ENCODE peak calls at places on chromosomes 12 and 14, in nine cellular contexts. S is stomach, B is lung, C is heart left ventricle, G is psoas muscle, T is Caco-2, X is lower lobe of right lung, U is cardiac fibroblast, E is fibroblast of mammary gland. M is an unnamed sample.

GRCh38 chr14:104794099-104794498 is 1.4 kb downstream of the AKT1 start:
- DNase-seq in B (peak; percentile 66), U (peak; percentile 45), G (no peak), T (no peak), E (peak; percentile 66), X (peak; percentile 77), C (no peak), S (peak; percentile 52), M (peak; percentile 37)

GRCh38 chr14:68687746-68688145 is 105.1 kb downstream of the ZFP36L1 start:
- DNase-seq in G (no peak), E (peak; percentile 90), U (peak; percentile 93), S (no peak), X (no peak), T (peak; percentile 20), B (no peak), C (no peak), M (no peak)

GRCh38 chr12:10457760-10458159 is 4.6 kb upstream of the KLRC1 start:
- DNase-seq in E (no peak), S (no peak), X (no peak), C (no peak), G (no peak), U (no peak), T (no peak), B (no peak), M (no peak)

GRCh38 chr12:66063976-66064375 is 66.6 kb downstream of the LLPH start:
- DNase-seq in U (no peak), G (no peak), T (no peak), E (peak; percentile 38), C (no peak), S (no peak), B (no peak), X (no peak), M (no peak)

GRCh38 chr12:122026706-122027328 is 5.1 kb downstream of the BCL7A start:
- DNase-seq in T (no peak), C (no peak), U (no peak), S (no peak), X (no peak), B (no peak), G (no peak), E (no peak), M (no peak)

GRCh38 chr12:56488041-56488955 is at the start of gene GLS2:
- DNase-seq in S (peak; percentile 80), E (peak; percentile 73), C (peak; percentile 78), U (peak; percentile 78), B (peak; percentile 81), G (peak; percentile 80), X (peak; percentile 82), T (peak; percentile 90), M (peak; percentile 42)

GRCh38 chr14:70020350-70021170 is 141.3 kb downstream of the SMOC1 start:
- DNase-seq in C (no peak), G (no peak), E (peak; percentile 33), X (no peak), U (no peak), B (no peak), S (no peak), T (no peak), M (no peak)

GRCh38 chr12:6791931-6792520 is 2.7 kb downstream of the CD4 start:
- DNase-seq in X (no peak), T (no peak), C (no peak), B (no peak), G (no peak), E (no peak), U (no peak), S (no peak), M (no peak)

GRCh38 chr14:102941419-102942011 is 19.1 kb downstream of the AMN start:
- DNase-seq in E (no peak), S (no peak), U (no peak), G (no peak), B (no peak), T (no peak), C (no peak), X (no peak), M (no peak)

GRCh38 chr12:121796855-121797751 is 3.6 kb upstream of the RHOF start:
- DNase-seq in T (peak; percentile 96), C (peak; percentile 95), X (peak; percentile 97), S (peak; percentile 98), B (peak; percentile 94), U (peak; percentile 90), G (peak; percentile 98), E (peak; percentile 85), M (no peak)

GRCh38 chr14:91348861-91349465 is 68.7 kb downstream of the CCDC88C start:
- DNase-seq in G (no peak), X (no peak), B (no peak), S (no peak), C (no peak), T (no peak), U (no peak), E (peak; percentile 7), M (no peak)

GRCh38 chr12:5258966-5259365 is 172.9 kb upstream of the NTF3 start:
- DNase-seq in S (no peak), B (no peak), E (no peak), T (no peak), X (no peak), U (no peak), G (no peak), C (no peak), M (no peak)

GRCh38 chr14:65958664-65959562 is 527.3 kb upstream of the CCDC196 start:
- DNase-seq in X (no peak), T (no peak), S (no peak), G (no peak), U (peak; percentile 52), E (peak; percentile 45), C (no peak), B (no peak), M (no peak)

GRCh38 chr12:67270622-67271021 is 1.5 kb downstream of the CAND1 start:
- DNase-seq in G (no peak), T (no peak), B (no peak), X (no peak), E (no peak), U (no peak), S (no peak), C (no peak), M (no peak)

GRCh38 chr12:67269632-67270578 is 747 bp downstream of the CAND1 start:
- DNase-seq in X (peak; percentile 63), T (no peak), E (no peak), S (peak; percentile 52), C (peak; percentile 42), G (peak; percentile 76), B (peak; percentile 49), U (peak; percentile 22), M (no peak)

GRCh38 chr12:67268335-67268895 is 743 bp upstream of the CAND1 start:
- DNase-seq in X (peak; percentile 86), U (peak; percentile 99), E (peak; percentile 99), B (peak; percentile 94), C (peak; percentile 94), G (peak; percentile 88), T (peak; percentile 92), S (peak; percentile 87), M (peak; percentile 100)

GRCh38 chr12:67271976-67272375 is 2.8 kb downstream of the CAND1 start:
- DNase-seq in E (peak; percentile 46), S (no peak), G (no peak), X (no peak), T (no peak), C (no peak), U (peak; percentile 15), B (no peak), M (no peak)

DNA sequence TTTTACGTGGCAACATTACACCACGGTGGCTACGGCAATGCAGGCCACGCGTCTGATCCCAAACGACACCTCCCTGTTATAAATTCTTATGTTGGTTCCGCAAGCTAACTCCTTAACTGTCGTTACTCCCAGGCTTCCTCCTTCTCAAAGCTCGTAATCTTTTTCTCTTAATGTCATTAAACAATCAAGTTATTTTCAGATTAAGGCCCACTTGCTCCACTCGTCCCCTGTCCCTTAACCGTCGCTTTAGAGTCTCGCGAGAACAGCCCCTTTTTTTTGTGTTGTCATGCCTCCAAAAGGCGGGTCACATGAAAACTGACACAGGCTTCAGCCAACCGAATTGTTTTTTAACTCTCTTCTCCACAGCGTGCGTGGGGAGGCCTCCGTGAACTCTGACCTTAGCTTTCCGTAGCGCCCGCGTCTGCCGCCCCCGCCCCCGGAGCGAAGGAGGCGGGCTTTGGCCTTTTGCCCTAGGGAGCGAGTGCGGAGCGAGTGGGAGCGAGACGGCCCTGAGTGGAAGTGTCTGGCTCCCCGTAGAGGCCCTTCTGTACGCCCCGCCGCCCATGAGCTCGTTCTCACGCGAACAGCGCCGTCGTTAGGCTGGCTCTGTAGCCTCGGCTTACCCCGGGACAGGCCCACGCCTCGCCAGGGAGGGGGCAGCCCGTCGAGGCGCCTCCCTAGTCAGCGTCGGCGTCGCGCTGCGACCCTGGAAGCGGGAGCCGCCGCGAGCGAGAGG is at the start of gene CAND1:
- DNase-seq in U (peak; percentile 100), G (peak; percentile 98), B (peak; percentile 97), T (peak; percentile 97), E (peak; percentile 99), S (peak; percentile 97), C (peak; percentile 98), X (peak; percentile 97), M (peak; percentile 94)
- TF ChIP-seq CTCF in U (no peak), G (peak; percentile 4), B (no peak), T (no peak), E (no peak), S (no peak), C (no peak), X (peak; percentile 17), M (no peak)

DNA sequence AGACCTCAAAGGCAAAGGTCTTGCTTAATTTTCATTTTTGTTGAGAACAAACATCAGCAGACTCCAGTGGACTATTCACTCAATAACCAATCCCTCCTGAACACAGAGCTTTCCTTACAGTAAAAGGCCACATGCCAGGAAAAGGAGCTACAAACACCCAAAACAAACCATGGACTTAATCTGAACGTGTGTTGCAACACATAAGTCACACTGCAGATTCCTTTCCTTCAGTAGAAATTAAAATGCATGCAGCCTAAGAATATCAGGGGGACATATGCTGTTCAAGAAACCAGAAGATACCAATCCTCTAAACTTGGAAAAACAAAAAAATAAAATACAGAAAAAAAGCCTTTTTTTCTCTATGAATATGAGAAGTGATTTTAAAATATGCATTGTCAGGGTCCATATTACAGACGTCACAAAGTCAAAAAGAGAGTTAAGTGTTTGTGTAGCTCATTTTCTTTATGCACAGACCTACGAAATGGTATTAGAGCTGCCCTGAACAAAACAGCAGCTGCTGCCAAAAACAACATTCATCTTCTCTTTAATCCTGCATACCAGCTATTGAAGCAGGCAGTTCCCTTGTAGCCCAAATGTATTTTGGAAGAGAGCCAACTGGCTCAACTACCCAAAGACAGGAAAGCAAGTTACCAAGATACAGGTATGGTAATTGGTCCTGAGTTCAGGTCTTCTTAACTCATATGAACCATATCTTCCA is 26.2 kb downstream of the KITLG start:
- DNase-seq in T (peak; percentile 22), G (no peak), B (no peak), X (no peak), S (no peak), U (peak; percentile 85), C (no peak), E (peak; percentile 92), M (peak; percentile 65)
- H3K4me3 ChIP-seq in T (no peak overlapping the region), G (no peak overlapping the region), B (no peak overlapping the region), X (no peak overlapping the region), S (no peak overlapping the region), U (no peak overlapping the region), C (no peak overlapping the region), E (no peak overlapping the region), M (no peak overlapping the region)

GRCh38 chr12:99911076-99911475 is 73.7 kb downstream of the ANKS1B start:
- DNase-seq in G (peak; percentile 36), B (peak; percentile 45), S (no peak), U (peak; percentile 84), E (peak; percentile 95), T (no peak), C (peak; percentile 16), X (no peak), M (peak; percentile 27)
- TF ChIP-seq CTCF in G (no peak), B (no peak), S (no peak), U (no peak), E (no peak), T (no peak), C (no peak), X (no peak), M (no peak)

GRCh38 chr12:125185311-125185739 is 120.1 kb downstream of the AACS start:
- DNase-seq in T (no peak), E (no peak), X (no peak), U (no peak), S (no peak), G (peak; percentile 52), C (no peak), B (no peak), M (no peak)
- H3K4me3 ChIP-seq in T (no peak overlapping the region), E (no peak overlapping the region), X (no peak overlapping the region), U (peak overlapping the region; percentile 43), S (no peak overlapping the region), G (no peak overlapping the region), C (peak overlapping the region; percentile 33), B (no peak overlapping the region), M (no peak overlapping the region)